ENCODE peak calls at places on chromosome 20, in ten cellular contexts. I, D, L, E, S, K, G, N, J and M are unnamed samples.
A peak's percentile ranks its signal among the peaks of the same experiment; 100 is the strongest.

GRCh38 chr20:38076548-38076947 is 43.0 kb downstream of the RPRD1B start:
- DNase-seq in D (no peak), K (no peak), E (no peak), L (no peak), I (no peak), N (no peak), G (no peak), S (no peak), J (no peak), M (no peak)

GRCh38 chr20:41054463-41055230 is 26.0 kb downstream of the TOP1 start:
- DNase-seq in L (no peak), E (no peak), K (no peak), J (no peak), G (no peak), N (no peak), D (no peak), I (no peak), S (no peak), M (no peak)

GRCh38 chr20:32406701-32407100 is 48.6 kb downstream of the ASXL1 start:
- DNase-seq in N (no peak), D (no peak), L (no peak), J (no peak), K (no peak), S (no peak), I (no peak), G (no peak), E (no peak), M (no peak)

GRCh38 chr20:63739129-63740069 is at the start of gene SLC2A4RG:
- DNase-seq in E (peak; percentile 87), J (peak; percentile 82), K (peak; percentile 63), L (peak; percentile 34), S (peak; percentile 91), D (peak; percentile 75), N (peak; percentile 90), G (peak; percentile 53), I (peak; percentile 90), M (peak; percentile 94)

GRCh38 chr20:58659841-58660240 is 8.8 kb downstream of the STX16 start:
- DNase-seq in S (no peak), E (no peak), N (no peak), L (no peak), K (no peak), D (no peak), G (no peak), J (no peak), I (no peak), M (no peak)

GRCh38 chr20:1853472-1853871 is 41.7 kb upstream of the SIRPA start:
- DNase-seq in N (no peak), J (no peak), E (no peak), S (no peak), G (no peak), K (no peak), I (no peak), L (no peak), D (no peak), M (no peak)

GRCh38 chr20:24694727-24695528 is 225.5 kb downstream of the SYNDIG1 start:
- DNase-seq in L (no peak), D (no peak), K (no peak), I (no peak), N (no peak), E (no peak), G (no peak), J (no peak), S (no peak), M (peak; percentile 79)

GRCh38 chr20:64113796-64114355 is 6.5 kb upstream of the NPBWR2 start:
- DNase-seq in K (no peak), G (no peak), E (peak; percentile 2), D (peak; percentile 12), N (no peak), J (no peak), L (no peak), I (no peak), S (no peak), M (peak; percentile 23)

GRCh38 chr20:45138451-45139300 is 14.4 kb upstream of the WFDC12 start:
- DNase-seq in L (no peak), I (peak; percentile 31), J (peak; percentile 93), D (peak; percentile 54), N (peak; percentile 63), K (peak; percentile 47), S (peak; percentile 80), G (no peak), E (peak; percentile 88), M (peak; percentile 66)

GRCh38 chr20:58987790-58988564 is 6.9 kb downstream of the NELFCD start:
- DNase-seq in G (no peak), N (no peak), L (no peak), J (peak; percentile 10), D (no peak), K (no peak), S (no peak), I (no peak), E (no peak), M (no peak)

GRCh38 chr20:12435254-12435653 is 517.6 kb downstream of the BTBD3 start:
- DNase-seq in G (no peak), I (no peak), L (no peak), J (no peak), N (no peak), K (no peak), S (no peak), D (no peak), E (no peak), M (no peak)

GRCh38 chr20:13034115-13034514 is 25.3 kb downstream of the SPTLC3 start:
- DNase-seq in I (no peak), N (no peak), L (no peak), J (no peak), K (no peak), G (no peak), D (no peak), E (no peak), S (no peak), M (no peak)

GRCh38 chr20:19723834-19724430 is 34.1 kb upstream of the RIN2 start:
- DNase-seq in E (no peak), I (no peak), D (no peak), J (no peak), S (no peak), L (no peak), K (no peak), G (no peak), N (no peak), M (no peak)

GRCh38 chr20:60993647-60994046 is 258.4 kb upstream of the CDH4 start:
- DNase-seq in G (no peak), D (no peak), E (no peak), K (no peak), J (no peak), S (no peak), I (peak; percentile 22), N (no peak), L (no peak), M (no peak)

GRCh38 chr20:8689337-8689736 is 379.6 kb upstream of the PLCB4 start:
- DNase-seq in E (no peak), N (no peak), L (no peak), K (no peak), S (no peak), I (no peak), J (no peak), D (no peak), G (no peak), M (no peak)

GRCh38 chr20:21554985-21555384 is 41.1 kb upstream of the NKX2-2 start:
- DNase-seq in I (no peak), L (no peak), D (no peak), S (no peak), G (no peak), N (no peak), J (no peak), E (no peak), K (no peak), M (no peak)

GRCh38 chr20:25018841-25019240 is 26.3 kb upstream of the APMAP start:
- DNase-seq in S (peak; percentile 46), N (no peak), D (no peak), E (no peak), K (no peak), G (no peak), I (no peak), L (no peak), J (no peak), M (no peak)

GRCh38 chr20:2865630-2866029 is 7.7 kb upstream of the PTPRA start:
- DNase-seq in I (no peak), G (no peak), N (no peak), L (no peak), E (no peak), J (no peak), S (no peak), D (peak; percentile 51), K (no peak), M (no peak)

GRCh38 chr20:38962898-38963484 is 847 bp downstream of the DHX35 start:
- DNase-seq in K (no peak), L (no peak), D (no peak), G (no peak), J (no peak), I (no peak), N (no peak), E (no peak), S (no peak), M (no peak)

GRCh38 chr20:17014217-17014616 is 212.6 kb upstream of the PCSK2 start:
- DNase-seq in K (no peak), N (no peak), G (no peak), S (no peak), D (no peak), J (no peak), L (no peak), I (no peak), E (no peak), M (no peak)
- H3K27ac ChIP-seq in K (no peak overlapping the region), N (no peak overlapping the region), G (no peak overlapping the region), S (no peak overlapping the region), D (no peak overlapping the region), J (no peak overlapping the region), L (no peak overlapping the region), I (no peak overlapping the region), E (no peak overlapping the region), M (no peak overlapping the region)

GRCh38 chr20:50395914-50396488 is 114.2 kb upstream of the PTPN1 start:
- DNase-seq in G (no peak), N (no peak), L (no peak), D (no peak), K (no peak), S (no peak), I (no peak), J (no peak), E (no peak), M (no peak)
- H3K27ac ChIP-seq in G (no peak overlapping the region), N (peak overlapping the region; percentile 70), L (no peak overlapping the region), D (no peak overlapping the region), K (no peak overlapping the region), S (no peak overlapping the region), I (peak overlapping the region; percentile 67), J (no peak overlapping the region), E (peak overlapping the region; percentile 60), M (peak overlapping the region; percentile 94)

GRCh38 chr20:57009775-57010174 is 256.7 kb downstream of the BMP7 start:
- DNase-seq in D (no peak), N (no peak), K (no peak), J (no peak), G (no peak), I (no peak), L (no peak), E (no peak), S (no peak), M (no peak)
- H3K27ac ChIP-seq in D (no peak overlapping the region), N (no peak overlapping the region), K (no peak overlapping the region), J (no peak overlapping the region), G (no peak overlapping the region), I (no peak overlapping the region), L (no peak overlapping the region), E (no peak overlapping the region), S (no peak overlapping the region), M (no peak overlapping the region)

DNA sequence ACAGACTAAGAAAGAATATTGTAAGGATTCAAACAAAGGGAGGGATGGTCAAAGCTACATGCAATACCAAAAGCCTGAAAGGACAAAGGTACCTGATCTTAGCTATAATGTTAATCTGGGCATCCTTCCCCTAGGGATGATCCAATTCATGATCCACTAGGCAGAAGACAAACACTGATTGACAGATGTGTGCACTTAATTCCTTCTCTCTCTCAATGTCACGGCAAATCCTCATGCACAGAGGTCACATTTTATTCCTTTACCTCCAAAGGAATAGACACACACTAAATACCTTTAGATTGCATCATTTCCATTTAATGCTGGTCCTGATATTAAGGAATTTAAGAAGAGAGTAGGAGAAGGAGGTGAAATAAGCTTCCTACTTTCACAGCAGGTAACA is 73.4 kb downstream of the ZNF133 start:
- DNase-seq in D (no peak), E (no peak), K (no peak), I (no peak), S (no peak), N (no peak), L (no peak), J (no peak), G (no peak), M (no peak)
- H3K27ac ChIP-seq in D (no peak overlapping the region), E (no peak overlapping the region), K (no peak overlapping the region), I (no peak overlapping the region), S (no peak overlapping the region), N (no peak overlapping the region), L (no peak overlapping the region), J (no peak overlapping the region), G (no peak overlapping the region), M (no peak overlapping the region)